ENCODE peak calls at places on chromosomes 1 and 21, in four cellular contexts. One of them, this sample, is unnamed.

GRCh38 chr1:162204129-162204882 is 134.8 kb downstream of the NOS1AP start:
- DNase-seq in sigmoid colon: no peak
- DNase-seq in right lobe of liver: no peak
- DNase-seq in fibroblast of pulmonary artery: no peak
- DNase-seq in this sample: no peak

GRCh38 chr1:207787776-207788175 is 35.9 kb downstream of the CD46 start:
- DNase-seq in sigmoid colon: no peak
- DNase-seq in right lobe of liver: no peak
- DNase-seq in fibroblast of pulmonary artery: no peak
- DNase-seq in this sample: no peak

GRCh38 chr1:156420209-156421061 is 51.4 kb downstream of the RHBG start:
- DNase-seq in sigmoid colon: no peak
- DNase-seq in right lobe of liver: no peak
- DNase-seq in fibroblast of pulmonary artery: no peak
- DNase-seq in this sample: no peak

GRCh38 chr1:205709059-205709398 is 28.7 kb upstream of the SLC45A3 start:
- DNase-seq in sigmoid colon: no peak
- DNase-seq in right lobe of liver: no peak
- DNase-seq in fibroblast of pulmonary artery: peak
- DNase-seq in this sample: no peak

GRCh38 chr1:180623579-180624347 is 8.1 kb upstream of the XPR1 start:
- DNase-seq in sigmoid colon: no peak
- DNase-seq in right lobe of liver: no peak
- DNase-seq in fibroblast of pulmonary artery: peak
- DNase-seq in this sample: no peak

GRCh38 chr1:52238887-52239707 is 97.2 kb downstream of the ZFYVE9 start:
- DNase-seq in sigmoid colon: no peak
- DNase-seq in right lobe of liver: no peak
- DNase-seq in fibroblast of pulmonary artery: peak
- DNase-seq in this sample: no peak

GRCh38 chr1:182629674-182630073 is 25.5 kb upstream of the RGS16 start:
- DNase-seq in sigmoid colon: no peak
- DNase-seq in right lobe of liver: no peak
- DNase-seq in fibroblast of pulmonary artery: no peak
- DNase-seq in this sample: no peak

GRCh38 chr1:2804628-2805351 is 3.3 kb upstream of the TTC34 start:
- DNase-seq in sigmoid colon: peak
- DNase-seq in right lobe of liver: no peak
- DNase-seq in fibroblast of pulmonary artery: no peak
- DNase-seq in this sample: no peak

GRCh38 chr1:76247261-76247852 is 172.8 kb downstream of the ST6GALNAC3 start:
- DNase-seq in sigmoid colon: no peak
- DNase-seq in right lobe of liver: no peak
- DNase-seq in fibroblast of pulmonary artery: no peak
- DNase-seq in this sample: no peak

GRCh38 chr1:156711011-156711817 is 5.8 kb upstream of the CRABP2 start:
- DNase-seq in sigmoid colon: no peak
- DNase-seq in right lobe of liver: no peak
- DNase-seq in fibroblast of pulmonary artery: no peak
- DNase-seq in this sample: no peak

GRCh38 chr21:41821081-41821755 is 54.4 kb upstream of the RIPK4 start:
- DNase-seq in sigmoid colon: peak
- DNase-seq in right lobe of liver: peak
- DNase-seq in fibroblast of pulmonary artery: no peak
- DNase-seq in this sample: no peak

GRCh38 chr1:13699936-13700520 is at the start of gene PRDM2:
- DNase-seq in sigmoid colon: peak
- DNase-seq in right lobe of liver: peak
- DNase-seq in fibroblast of pulmonary artery: peak
- DNase-seq in this sample: no peak

GRCh38 chr1:206141996-206142395 is 24.8 kb upstream of the AVPR1B start:
- DNase-seq in sigmoid colon: no peak
- DNase-seq in right lobe of liver: no peak
- DNase-seq in fibroblast of pulmonary artery: no peak
- DNase-seq in this sample: no peak

GRCh38 chr21:28805885-28806284 is 186.8 kb downstream of the LTN1 start:
- DNase-seq in sigmoid colon: no peak
- DNase-seq in right lobe of liver: no peak
- DNase-seq in fibroblast of pulmonary artery: peak
- DNase-seq in this sample: no peak

GRCh38 chr1:194705123-194705522 is 1518.7 kb upstream of the B3GALT2 start:
- DNase-seq in sigmoid colon: no peak
- DNase-seq in right lobe of liver: no peak
- DNase-seq in fibroblast of pulmonary artery: peak
- DNase-seq in this sample: no peak

GRCh38 chr21:15224346-15225086 is 159.7 kb upstream of the NRIP1 start:
- DNase-seq in sigmoid colon: no peak
- DNase-seq in right lobe of liver: no peak
- DNase-seq in fibroblast of pulmonary artery: peak
- DNase-seq in this sample: no peak

GRCh38 chr1:173496757-173497323 is 19.7 kb downstream of the PRDX6 start:
- DNase-seq in sigmoid colon: no peak
- DNase-seq in right lobe of liver: no peak
- DNase-seq in fibroblast of pulmonary artery: no peak
- DNase-seq in this sample: no peak

GRCh38 chr1:9233241-9233941 is 1.2 kb upstream of the H6PD start:
- DNase-seq in sigmoid colon: peak
- DNase-seq in right lobe of liver: peak
- DNase-seq in fibroblast of pulmonary artery: peak
- DNase-seq in this sample: peak

GRCh38 chr1:33724348-33724747 is 139.5 kb upstream of the HMGB4 start:
- DNase-seq in sigmoid colon: no peak
- DNase-seq in right lobe of liver: no peak
- DNase-seq in fibroblast of pulmonary artery: no peak
- DNase-seq in this sample: no peak

GRCh38 chr1:6317101-6317760 is 56.3 kb upstream of the GPR153 start:
- DNase-seq in sigmoid colon: no peak
- DNase-seq in right lobe of liver: no peak
- DNase-seq in fibroblast of pulmonary artery: peak
- DNase-seq in this sample: no peak

GRCh38 chr1:175887981-175888428 is 144.6 kb upstream of the TNR start:
- DNase-seq in sigmoid colon: no peak
- DNase-seq in right lobe of liver: peak
- DNase-seq in fibroblast of pulmonary artery: peak
- DNase-seq in this sample: no peak

GRCh38 chr1:218165687-218166088 is 119.4 kb upstream of the RRP15 start:
- DNase-seq in sigmoid colon: no peak
- DNase-seq in right lobe of liver: no peak
- DNase-seq in fibroblast of pulmonary artery: no peak
- DNase-seq in this sample: no peak

GRCh38 chr21:44653123-44653522 is 1.3 kb downstream of the KRTAP12-4 start:
- DNase-seq in sigmoid colon: no peak
- DNase-seq in right lobe of liver: no peak
- DNase-seq in fibroblast of pulmonary artery: no peak
- DNase-seq in this sample: no peak

GRCh38 chr1:240765732-240766363 is 153.9 kb upstream of the GREM2 start:
- DNase-seq in sigmoid colon: no peak
- DNase-seq in right lobe of liver: no peak
- DNase-seq in fibroblast of pulmonary artery: peak
- DNase-seq in this sample: no peak

GRCh38 chr1:162587761-162588260 is 26.3 kb downstream of the UAP1 start:
- DNase-seq in sigmoid colon: no peak
- DNase-seq in right lobe of liver: no peak
- DNase-seq in fibroblast of pulmonary artery: no peak
- DNase-seq in this sample: no peak

GRCh38 chr1:41377397-41377796 is 16.2 kb downstream of the FOXO6 start:
- DNase-seq in sigmoid colon: no peak
- DNase-seq in right lobe of liver: no peak
- DNase-seq in fibroblast of pulmonary artery: no peak
- DNase-seq in this sample: no peak

GRCh38 chr1:97190326-97190725 is 468.7 kb downstream of the PTBP2 start:
- DNase-seq in sigmoid colon: no peak
- DNase-seq in right lobe of liver: no peak
- DNase-seq in fibroblast of pulmonary artery: peak
- DNase-seq in this sample: no peak

GRCh38 chr1:40421348-40421693 is 29.0 kb upstream of the ZFP69B start:
- DNase-seq in sigmoid colon: no peak
- DNase-seq in right lobe of liver: no peak
- DNase-seq in fibroblast of pulmonary artery: no peak
- DNase-seq in this sample: no peak

GRCh38 chr1:15213333-15213732 is 33.7 kb upstream of the FHAD1 start:
- DNase-seq in sigmoid colon: no peak
- DNase-seq in right lobe of liver: no peak
- DNase-seq in fibroblast of pulmonary artery: peak
- DNase-seq in this sample: no peak

DNA sequence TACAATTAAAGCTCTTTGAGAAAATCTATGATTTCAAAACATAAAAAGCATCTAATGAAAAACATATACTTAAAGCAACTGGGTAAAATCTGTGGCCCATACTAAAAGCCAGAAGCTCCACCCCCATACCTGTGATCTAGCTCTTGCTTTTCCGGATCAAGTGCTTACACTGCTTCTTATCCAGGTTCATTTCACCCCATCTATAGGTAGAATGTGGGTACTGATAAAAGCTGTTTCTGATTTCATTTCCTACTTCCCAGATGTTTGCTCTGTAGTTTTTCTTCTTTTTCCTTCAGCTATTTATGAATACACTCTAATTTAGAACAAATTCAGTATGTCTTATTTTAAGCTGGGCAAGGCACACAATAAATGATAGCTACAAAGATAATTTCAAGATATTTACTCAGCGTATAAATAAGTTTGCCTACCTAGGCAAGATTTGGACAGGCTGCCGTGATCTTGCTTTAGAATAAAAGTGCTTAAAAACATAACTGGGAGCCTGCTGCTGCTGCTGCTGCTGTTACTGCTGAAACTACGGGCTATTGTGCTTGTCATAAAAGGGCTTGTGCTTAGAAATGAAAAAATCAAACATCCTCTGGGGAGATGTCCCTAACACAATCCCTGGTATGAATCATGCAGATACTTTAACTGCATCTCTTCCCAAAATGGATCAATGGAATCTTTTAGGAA is 2.1 kb downstream of the SIPA1L2 start:
- DNase-seq in sigmoid colon: no peak
- DNase-seq in right lobe of liver: no peak
- DNase-seq in fibroblast of pulmonary artery: peak
- DNase-seq in this sample: no peak
- TF ChIP-seq CTCF in sigmoid colon: peak
- TF ChIP-seq CTCF in right lobe of liver: peak
- TF ChIP-seq CTCF in fibroblast of pulmonary artery: peak
- TF ChIP-seq CTCF in this sample: no peak

GRCh38 chr1:115642168-115643072 is 650 bp downstream of the VANGL1 start:
- DNase-seq in sigmoid colon: peak
- DNase-seq in right lobe of liver: peak
- DNase-seq in fibroblast of pulmonary artery: peak
- DNase-seq in this sample: no peak

GRCh38 chr1:115643636-115644035 is 1.9 kb downstream of the VANGL1 start:
- DNase-seq in sigmoid colon: no peak
- DNase-seq in right lobe of liver: no peak
- DNase-seq in fibroblast of pulmonary artery: no peak
- DNase-seq in this sample: no peak

GRCh38 chr1:115641762-115642167 is at the start of gene VANGL1:
- DNase-seq in sigmoid colon: peak
- DNase-seq in right lobe of liver: peak
- DNase-seq in fibroblast of pulmonary artery: peak
- DNase-seq in this sample: no peak

GRCh38 chr1:115644109-115644508 is 2.3 kb downstream of the VANGL1 start:
- DNase-seq in sigmoid colon: no peak
- DNase-seq in right lobe of liver: no peak
- DNase-seq in fibroblast of pulmonary artery: no peak
- DNase-seq in this sample: no peak

DNA sequence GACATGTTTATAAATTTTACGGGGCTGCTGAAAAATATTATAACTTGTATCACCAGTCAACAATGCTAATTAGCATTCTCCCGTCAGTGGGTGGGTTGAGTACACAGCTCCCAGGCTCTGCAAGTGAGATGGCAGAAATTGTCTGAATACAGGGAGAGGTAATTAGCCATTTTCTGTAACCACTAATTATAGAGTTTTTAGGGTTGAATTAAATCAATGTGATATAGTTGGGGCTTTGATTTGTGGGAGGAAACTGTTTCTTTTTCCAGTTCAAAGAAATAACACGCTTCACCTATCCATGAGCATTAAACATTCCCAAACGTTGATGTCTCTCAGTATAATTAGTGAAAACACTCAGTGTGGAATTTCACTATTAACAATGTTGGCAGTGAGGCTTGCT is 1.4 kb downstream of the VANGL1 start:
- DNase-seq in sigmoid colon: no peak
- DNase-seq in right lobe of liver: no peak
- DNase-seq in fibroblast of pulmonary artery: no peak
- DNase-seq in this sample: no peak
- TF ChIP-seq CTCF in sigmoid colon: no peak
- TF ChIP-seq CTCF in right lobe of liver: no peak
- TF ChIP-seq CTCF in fibroblast of pulmonary artery: no peak
- TF ChIP-seq CTCF in this sample: no peak

DNA sequence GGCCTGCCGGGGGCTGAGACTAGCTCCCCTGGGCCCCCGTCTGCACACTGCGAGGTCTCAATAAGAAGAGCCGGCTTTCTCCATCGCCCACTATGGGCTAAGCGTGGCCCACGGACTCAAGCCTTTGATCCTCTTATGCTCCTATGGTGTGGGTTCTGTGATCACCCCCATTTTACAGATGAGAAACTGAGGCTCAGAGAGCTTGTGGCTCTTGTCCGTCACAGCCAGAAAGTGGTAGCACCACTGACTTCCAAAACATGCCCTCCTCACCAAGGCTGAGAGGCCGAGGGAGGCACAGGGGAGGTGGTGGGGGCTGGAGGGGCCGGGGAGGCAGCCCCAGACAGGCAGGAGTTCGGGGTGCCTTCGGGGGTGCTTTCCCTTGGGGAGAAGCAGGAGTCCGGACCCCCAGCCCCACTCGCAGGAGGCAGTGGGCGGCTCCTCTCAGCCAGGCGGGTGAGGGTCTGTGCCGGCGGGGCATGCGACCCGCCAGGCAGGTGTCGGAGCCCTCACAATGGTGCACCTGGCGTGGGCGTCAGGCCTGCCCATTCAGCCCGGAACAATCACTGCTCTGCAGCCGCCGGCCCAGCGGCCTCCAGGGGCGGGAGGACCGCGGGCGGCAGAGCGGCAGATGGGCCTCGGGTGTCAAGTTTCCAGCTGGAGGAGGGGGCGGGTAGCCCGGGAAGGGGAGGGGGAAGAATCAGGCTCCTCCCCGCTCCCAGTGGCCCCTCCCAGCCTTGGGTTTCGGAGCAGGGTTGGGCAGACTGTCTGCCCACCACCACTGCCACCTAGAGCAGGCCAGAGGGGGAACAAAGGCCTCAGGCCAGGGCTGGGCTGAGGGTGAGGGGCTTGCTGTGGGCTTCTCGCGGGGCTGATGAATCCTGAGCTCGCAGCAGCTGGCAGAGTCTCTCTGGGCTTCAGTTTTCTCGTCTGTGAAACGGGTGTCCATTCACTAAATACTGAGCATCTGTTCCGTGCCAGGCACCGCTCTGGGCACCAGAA is 39.3 kb upstream of the CASZ1 start:
- DNase-seq in sigmoid colon: no peak
- DNase-seq in right lobe of liver: no peak
- DNase-seq in fibroblast of pulmonary artery: peak
- DNase-seq in this sample: no peak
- TF ChIP-seq CTCF in sigmoid colon: no peak
- TF ChIP-seq CTCF in right lobe of liver: no peak
- TF ChIP-seq CTCF in fibroblast of pulmonary artery: no peak
- TF ChIP-seq CTCF in this sample: no peak

GRCh38 chr1:4494558-4494957 is 159.9 kb upstream of the AJAP1 start:
- DNase-seq in sigmoid colon: peak
- DNase-seq in right lobe of liver: no peak
- DNase-seq in fibroblast of pulmonary artery: no peak
- DNase-seq in this sample: no peak
- TF ChIP-seq CTCF in sigmoid colon: no peak
- TF ChIP-seq CTCF in right lobe of liver: no peak
- TF ChIP-seq CTCF in fibroblast of pulmonary artery: no peak
- TF ChIP-seq CTCF in this sample: no peak

GRCh38 chr1:212129781-212130180 is 94.2 kb downstream of the DTL start:
- DNase-seq in sigmoid colon: no peak
- DNase-seq in right lobe of liver: no peak
- DNase-seq in fibroblast of pulmonary artery: no peak
- DNase-seq in this sample: no peak
- TF ChIP-seq CTCF in sigmoid colon: no peak
- TF ChIP-seq CTCF in right lobe of liver: no peak
- TF ChIP-seq CTCF in fibroblast of pulmonary artery: no peak
- TF ChIP-seq CTCF in this sample: no peak